ENCODE peak calls at places on chromosomes 1 and 21, in ten cellular contexts. W is NCI-H524 treated with DMSO at 0.1 percent for 48 hours, T is fibroblast of lung, O is Daoy, G is endodermal cell, H is SHP77, S is mucosa of gallbladder, C is G401, Q is DND-41, L is activated T-cell treated with anti-CD3 and anti-CD28 coated beads for 48 hours. F is an unnamed sample.

GRCh38 chr1:211925016-211925415 is 94.5 kb upstream of the LPGAT1 start:
- DNase-seq in W (no peak), T (no peak), O (no peak), G (peak), H (peak), S (no peak), C (no peak), Q (no peak), L (no peak), F (peak)

GRCh38 chr21:44710756-44711326 is 531 bp downstream of the TSPEAR start:
- DNase-seq in W (no peak), T (no peak), O (no peak), G (peak), H (peak), S (no peak), C (no peak), Q (no peak), L (no peak), F (no peak)

GRCh38 chr1:156104861-156105546 is 9.5 kb upstream of the LMNA start:
- DNase-seq in W (no peak), T (no peak), O (no peak), G (peak), H (no peak), S (no peak), C (no peak), Q (no peak), L (no peak), F (no peak)

GRCh38 chr1:58718435-58718834 is 18.6 kb upstream of the MYSM1 start:
- DNase-seq in W (no peak), T (no peak), O (no peak), G (no peak), H (no peak), S (no peak), C (no peak), Q (peak), L (no peak), F (no peak)

GRCh38 chr1:22972063-22972405 is 632 bp downstream of the LACTBL1 start:
- DNase-seq in W (no peak), T (no peak), O (no peak), G (no peak), H (no peak), S (no peak), C (no peak), Q (no peak), L (no peak), F (no peak)

GRCh38 chr1:240109130-240109529 is 17.4 kb downstream of the FMN2 start:
- DNase-seq in W (no peak), T (no peak), O (no peak), G (no peak), H (no peak), S (no peak), C (no peak), Q (no peak), L (no peak), F (no peak)

GRCh38 chr1:47934243-47934805 is 62.9 kb downstream of the TRABD2B start:
- DNase-seq in W (no peak), T (no peak), O (peak), G (peak), H (no peak), S (peak), C (peak), Q (no peak), L (no peak), F (no peak)

GRCh38 chr1:59223943-59224639 is 72.8 kb upstream of the FGGY start:
- DNase-seq in W (no peak), T (no peak), O (no peak), G (peak), H (no peak), S (no peak), C (no peak), Q (no peak), L (no peak), F (no peak)

GRCh38 chr1:93623875-93624274 is 57.8 kb downstream of the BCAR3 start:
- DNase-seq in W (no peak), T (peak), O (peak), G (no peak), H (no peak), S (no peak), C (no peak), Q (no peak), L (no peak), F (no peak)

GRCh38 chr1:13798120-13798519 is 98.1 kb downstream of the PRDM2 start:
- DNase-seq in W (no peak), T (no peak), O (no peak), G (no peak), H (no peak), S (no peak), C (no peak), Q (no peak), L (no peak), F (no peak)

GRCh38 chr21:29350246-29350779 is 51.6 kb downstream of the BACH1 start:
- DNase-seq in W (no peak), T (peak), O (peak), G (no peak), H (no peak), S (no peak), C (no peak), Q (no peak), L (no peak), F (no peak)

GRCh38 chr1:161091093-161091492 is 1.7 kb upstream of the NECTIN4 start:
- DNase-seq in W (no peak), T (no peak), O (no peak), G (peak), H (no peak), S (no peak), C (no peak), Q (no peak), L (no peak), F (no peak)

GRCh38 chr1:243917863-243918565 is 68.0 kb upstream of the AKT3 start:
- DNase-seq in W (no peak), T (peak), O (peak), G (no peak), H (no peak), S (no peak), C (peak), Q (no peak), L (no peak), F (no peak)

GRCh38 chr1:180967558-180967957 is 54.9 kb downstream of the KIAA1614 start:
- DNase-seq in W (no peak), T (no peak), O (no peak), G (no peak), H (no peak), S (no peak), C (no peak), Q (no peak), L (no peak), F (no peak)

GRCh38 chr1:204108312-204109141 is 35.6 kb downstream of the SOX13 start:
- DNase-seq in W (no peak), T (no peak), O (no peak), G (peak), H (no peak), S (no peak), C (no peak), Q (no peak), L (no peak), F (no peak)

GRCh38 chr1:173175514-173176146 is 31.5 kb downstream of the TNFSF4 start:
- DNase-seq in W (peak), T (peak), O (no peak), G (no peak), H (no peak), S (no peak), C (no peak), Q (no peak), L (no peak), F (no peak)

GRCh38 chr1:109307363-109308021 is 681 bp upstream of the MYBPHL start:
- DNase-seq in W (peak), T (no peak), O (no peak), G (peak), H (peak), S (no peak), C (peak), Q (no peak), L (no peak), F (peak)

GRCh38 chr1:32774950-32775634 is 42.1 kb downstream of the YARS1 start:
- DNase-seq in W (no peak), T (peak), O (peak), G (peak), H (no peak), S (no peak), C (no peak), Q (no peak), L (no peak), F (peak)

GRCh38 chr1:26156285-26157038 is 2.4 kb upstream of the FAM110D start:
- DNase-seq in W (no peak), T (no peak), O (peak), G (peak), H (no peak), S (no peak), C (no peak), Q (peak), L (no peak), F (no peak)